ENCODE peak calls at places on chromosomes 12 and 14, in five cellular contexts. I is RWPE1; G is right lobe of liver; V is CD4-positive, alpha-beta T cell; Q is NCI-H2081. J is an unnamed sample.

GRCh38 chr14:74793506-74794155 is 30.5 kb downstream of the YLPM1 start:
- DNase-seq in V (no peak), Q (no peak), I (no peak), G (no peak), J (no peak)

GRCh38 chr14:95545769-95546168 is 10.9 kb downstream of the GLRX5 start:
- DNase-seq in G (no peak), Q (no peak), I (peak; percentile 78), V (no peak), J (no peak)

GRCh38 chr14:23399591-23399990 is 8.5 kb downstream of the MYH6 start:
- DNase-seq in Q (no peak), G (no peak), I (no peak), V (no peak), J (no peak)

GRCh38 chr12:88142610-88142991 is 494 bp downstream of the TMTC3 start:
- DNase-seq in I (peak; percentile 13), Q (peak; percentile 28), G (peak; percentile 59), V (peak; percentile 2), J (peak; percentile 67)

GRCh38 chr12:101038289-101038871 is 171.7 kb downstream of the SLC5A8 start:
- DNase-seq in G (no peak), I (no peak), V (no peak), Q (no peak), J (no peak)

GRCh38 chr12:68111995-68112394 is 47.5 kb downstream of the IFNG start:
- DNase-seq in V (no peak), G (no peak), I (no peak), Q (no peak), J (no peak)

GRCh38 chr12:98532687-98533304 is 17.4 kb downstream of the TMPO start:
- DNase-seq in G (no peak), I (peak; percentile 47), Q (peak; percentile 49), V (no peak), J (no peak)

GRCh38 chr14:53325176-53325806 is 172.2 kb upstream of the DDHD1 start:
- DNase-seq in G (no peak), I (no peak), Q (no peak), V (no peak), J (no peak)

GRCh38 chr14:74221741-74222140 is 17.5 kb upstream of the VSX2 start:
- DNase-seq in G (no peak), Q (no peak), V (no peak), I (no peak), J (peak; percentile 37)

GRCh38 chr12:65602191-65602578 is 222.1 kb upstream of the HMGA2 start:
- DNase-seq in Q (no peak), G (no peak), V (no peak), I (no peak), J (no peak)

GRCh38 chr14:100042328-100042727 is 22.9 kb upstream of the EVL start:
- DNase-seq in G (peak; percentile 81), V (no peak), I (no peak), Q (no peak), J (no peak)

GRCh38 chr12:89943461-89943860 is 234.8 kb upstream of the ATP2B1 start:
- DNase-seq in I (no peak), V (no peak), Q (no peak), G (no peak), J (no peak)

GRCh38 chr12:55996715-55997534 is at the start of gene SUOX:
- DNase-seq in V (no peak), G (peak; percentile 99), Q (peak; percentile 87), I (peak; percentile 98), J (peak; percentile 97)

GRCh38 chr14:32623300-32624093 is 294.4 kb downstream of the AKAP6 start:
- DNase-seq in I (no peak), Q (no peak), G (no peak), V (no peak), J (no peak)

GRCh38 chr12:3288690-3289089 is 202.3 kb upstream of the PRMT8 start:
- DNase-seq in Q (no peak), I (no peak), V (no peak), G (no peak), J (no peak)

GRCh38 chr12:121483950-121484349 is 84.0 kb downstream of the RNF34 start:
- DNase-seq in G (no peak), I (no peak), Q (no peak), V (no peak), J (no peak)

GRCh38 chr12:117417004-117417403 is 55.6 kb upstream of the NOS1 start:
- DNase-seq in V (no peak), G (peak; percentile 67), I (no peak), Q (no peak), J (no peak)

GRCh38 chr12:53057816-53058500 is 8.1 kb downstream of the TNS2 start:
- DNase-seq in G (no peak), I (no peak), Q (no peak), V (no peak), J (peak; percentile 63)

GRCh38 chr12:5456906-5457305 is 25.0 kb downstream of the NTF3 start:
- DNase-seq in Q (no peak), I (no peak), V (no peak), G (no peak), J (no peak)

GRCh38 chr14:104745431-104745830 is 7.5 kb upstream of the SIVA1 start:
- DNase-seq in G (no peak), V (no peak), I (no peak), Q (no peak), J (no peak)

GRCh38 chr14:98501335-98501734 is 770.7 kb downstream of the BCL11B start:
- DNase-seq in G (no peak), I (peak; percentile 81), V (no peak), Q (no peak), J (no peak)

GRCh38 chr14:92135269-92135668 is 13.5 kb downstream of the CPSF2 start:
- DNase-seq in G (no peak), I (no peak), Q (peak; percentile 22), V (no peak), J (no peak)

GRCh38 chr12:72281145-72281544 is 9.0 kb downstream of the TRHDE start:
- DNase-seq in V (no peak), Q (no peak), I (no peak), G (no peak), J (no peak)

GRCh38 chr12:88153959-88154358 is 11.9 kb downstream of the TMTC3 start:
- DNase-seq in Q (no peak), I (peak; percentile 6), V (no peak), G (no peak), J (no peak)

J was measured in upper lobe of right lung.